ENCODE peak calls at places on chromosomes 2 and 18, in four cellular contexts. One of them, this sample, is unnamed.

GRCh38 chr2:26640781-26641564 is at the start of gene CIB4:
- DNase-seq in transverse colon: no peak
- DNase-seq in spleen: no peak
- DNase-seq in H1: no peak
- DNase-seq in this sample: peak; percentile 38

GRCh38 chr2:217857624-217858506 is 144.9 kb downstream of the TNS1 start:
- DNase-seq in transverse colon: no peak
- DNase-seq in spleen: peak; percentile 66
- DNase-seq in H1: no peak
- DNase-seq in this sample: no peak

GRCh38 chr2:167943877-167944276 is 303.5 kb downstream of the STK39 start:
- DNase-seq in transverse colon: no peak
- DNase-seq in spleen: no peak
- DNase-seq in H1: no peak
- DNase-seq in this sample: no peak

GRCh38 chr2:7674606-7675005 is 757.4 kb downstream of the RNF144A start:
- DNase-seq in transverse colon: no peak
- DNase-seq in spleen: no peak
- DNase-seq in H1: no peak
- DNase-seq in this sample: no peak

GRCh38 chr2:106584304-106584954 is 97.3 kb downstream of the CD8B2 start:
- DNase-seq in transverse colon: no peak
- DNase-seq in spleen: no peak
- DNase-seq in H1: no peak
- DNase-seq in this sample: no peak

GRCh38 chr2:224400886-224401632 is 848 bp downstream of the FAM124B start:
- DNase-seq in transverse colon: no peak
- DNase-seq in spleen: no peak
- DNase-seq in H1: no peak
- DNase-seq in this sample: no peak

GRCh38 chr2:160010361-160011145 is 51.9 kb downstream of the PLA2R1 start:
- DNase-seq in transverse colon: no peak
- DNase-seq in spleen: no peak
- DNase-seq in H1: no peak
- DNase-seq in this sample: no peak

GRCh38 chr18:50662177-50662576 is 102.3 kb downstream of the MAPK4 start:
- DNase-seq in transverse colon: no peak
- DNase-seq in spleen: no peak
- DNase-seq in H1: no peak
- DNase-seq in this sample: no peak

GRCh38 chr2:203534486-203535077 is 519 bp downstream of the RAPH1 start:
- DNase-seq in transverse colon: peak; percentile 47
- DNase-seq in spleen: peak; percentile 81
- DNase-seq in H1: no peak
- DNase-seq in this sample: no peak

GRCh38 chr2:70525032-70525431 is 28.6 kb downstream of the TGFA start:
- DNase-seq in transverse colon: peak; percentile 65
- DNase-seq in spleen: no peak
- DNase-seq in H1: no peak
- DNase-seq in this sample: no peak

GRCh38 chr18:47334966-47335365 is 83.5 kb upstream of the SKOR2 start:
- DNase-seq in transverse colon: no peak
- DNase-seq in spleen: no peak
- DNase-seq in H1: no peak
- DNase-seq in this sample: no peak

GRCh38 chr2:2834105-2834504 is 503.0 kb upstream of the MYT1L start:
- DNase-seq in transverse colon: no peak
- DNase-seq in spleen: peak; percentile 45
- DNase-seq in H1: no peak
- DNase-seq in this sample: no peak

GRCh38 chr2:57947398-57947797 is 99.2 kb upstream of the VRK2 start:
- DNase-seq in transverse colon: no peak
- DNase-seq in spleen: no peak
- DNase-seq in H1: no peak
- DNase-seq in this sample: no peak

GRCh38 chr2:40457846-40458245 is 6.0 kb upstream of the SLC8A1 start:
- DNase-seq in transverse colon: no peak
- DNase-seq in spleen: no peak
- DNase-seq in H1: no peak
- DNase-seq in this sample: no peak

GRCh38 chr2:122061206-122061605 is 305.8 kb downstream of the TSN start:
- DNase-seq in transverse colon: no peak
- DNase-seq in spleen: no peak
- DNase-seq in H1: no peak
- DNase-seq in this sample: no peak

GRCh38 chr2:86249843-86250402 is 50.7 kb downstream of the MRPL35 start:
- DNase-seq in transverse colon: peak; percentile 54
- DNase-seq in spleen: no peak
- DNase-seq in H1: no peak
- DNase-seq in this sample: no peak

GRCh38 chr2:234823877-234824376 is 127.9 kb upstream of the SH3BP4 start:
- DNase-seq in transverse colon: no peak
- DNase-seq in spleen: no peak
- DNase-seq in H1: no peak
- DNase-seq in this sample: no peak

GRCh38 chr2:75456825-75457224 is 103.9 kb downstream of the EVA1A start:
- DNase-seq in transverse colon: no peak
- DNase-seq in spleen: no peak
- DNase-seq in H1: no peak
- DNase-seq in this sample: no peak

GRCh38 chr2:10101491-10101890 is 21.0 kb upstream of the RRM2 start:
- DNase-seq in transverse colon: no peak
- DNase-seq in spleen: no peak
- DNase-seq in H1: no peak
- DNase-seq in this sample: no peak

GRCh38 chr2:211281430-211282073 is 725.2 kb downstream of the CPS1 start:
- DNase-seq in transverse colon: no peak
- DNase-seq in spleen: no peak
- DNase-seq in H1: peak; percentile 1
- DNase-seq in this sample: no peak

GRCh38 chr2:230938098-230938497 is 13.1 kb upstream of the GPR55 start:
- DNase-seq in transverse colon: no peak
- DNase-seq in spleen: no peak
- DNase-seq in H1: no peak
- DNase-seq in this sample: no peak

GRCh38 chr2:124025896-124026295 is 809 bp downstream of the CNTNAP5 start:
- DNase-seq in transverse colon: no peak
- DNase-seq in spleen: no peak
- DNase-seq in H1: no peak
- DNase-seq in this sample: no peak

GRCh38 chr2:121376851-121377250 is 91.8 kb upstream of the TFCP2L1 start:
- DNase-seq in transverse colon: no peak
- DNase-seq in spleen: no peak
- DNase-seq in H1: no peak
- DNase-seq in this sample: no peak

GRCh38 chr18:48326901-48327675 is 82.1 kb downstream of the ZBTB7C start:
- DNase-seq in transverse colon: no peak
- DNase-seq in spleen: peak; percentile 48
- DNase-seq in H1: no peak
- DNase-seq in this sample: no peak

GRCh38 chr2:64910972-64911433 is 78.2 kb upstream of the SLC1A4 start:
- DNase-seq in transverse colon: no peak
- DNase-seq in spleen: no peak
- DNase-seq in H1: no peak
- DNase-seq in this sample: no peak

GRCh38 chr18:51614033-51614432 is 416.6 kb upstream of the MEX3C start:
- DNase-seq in transverse colon: no peak
- DNase-seq in spleen: no peak
- DNase-seq in H1: no peak
- DNase-seq in this sample: no peak

GRCh38 chr2:25301453-25302352 is 40.0 kb downstream of the DNMT3A start:
- DNase-seq in transverse colon: peak; percentile 34
- DNase-seq in spleen: no peak
- DNase-seq in H1: no peak
- DNase-seq in this sample: no peak

GRCh38 chr2:12169721-12170120 is 423.3 kb downstream of the LPIN1 start:
- DNase-seq in transverse colon: peak; percentile 13
- DNase-seq in spleen: no peak
- DNase-seq in H1: no peak
- DNase-seq in this sample: no peak

GRCh38 chr2:98558852-98559530 is 49.3 kb downstream of the COA5 start:
- DNase-seq in transverse colon: no peak
- DNase-seq in spleen: peak; percentile 24
- DNase-seq in H1: no peak
- DNase-seq in this sample: no peak

GRCh38 chr2:98559581-98559980 is 48.7 kb downstream of the COA5 start:
- DNase-seq in transverse colon: no peak
- DNase-seq in spleen: no peak
- DNase-seq in H1: no peak
- DNase-seq in this sample: no peak

GRCh38 chr2:98561018-98561417 is 47.3 kb downstream of the COA5 start:
- DNase-seq in transverse colon: no peak
- DNase-seq in spleen: no peak
- DNase-seq in H1: no peak
- DNase-seq in this sample: no peak

GRCh38 chr2:98561902-98562695 is 46.2 kb downstream of the COA5 start:
- DNase-seq in transverse colon: no peak
- DNase-seq in spleen: no peak
- DNase-seq in H1: no peak
- DNase-seq in this sample: no peak

GRCh38 chr2:98560256-98560771 is 48.0 kb downstream of the COA5 start:
- DNase-seq in transverse colon: no peak
- DNase-seq in spleen: no peak
- DNase-seq in H1: no peak
- DNase-seq in this sample: no peak
- TF ChIP-seq POLR2AphosphoS5 in transverse colon: no peak
- TF ChIP-seq POLR2AphosphoS5 in spleen: no peak
- TF ChIP-seq POLR2AphosphoS5 in H1: no peak
- TF ChIP-seq POLR2AphosphoS5 in this sample: no peak

GRCh38 chr18:65852273-65852672 is 101.5 kb downstream of the CDH7 start:
- DNase-seq in transverse colon: no peak
- DNase-seq in spleen: no peak
- DNase-seq in H1: no peak
- DNase-seq in this sample: no peak
- TF ChIP-seq POLR2AphosphoS5 in transverse colon: no peak
- TF ChIP-seq POLR2AphosphoS5 in spleen: no peak
- TF ChIP-seq POLR2AphosphoS5 in H1: no peak
- TF ChIP-seq POLR2AphosphoS5 in this sample: no peak

DNA sequence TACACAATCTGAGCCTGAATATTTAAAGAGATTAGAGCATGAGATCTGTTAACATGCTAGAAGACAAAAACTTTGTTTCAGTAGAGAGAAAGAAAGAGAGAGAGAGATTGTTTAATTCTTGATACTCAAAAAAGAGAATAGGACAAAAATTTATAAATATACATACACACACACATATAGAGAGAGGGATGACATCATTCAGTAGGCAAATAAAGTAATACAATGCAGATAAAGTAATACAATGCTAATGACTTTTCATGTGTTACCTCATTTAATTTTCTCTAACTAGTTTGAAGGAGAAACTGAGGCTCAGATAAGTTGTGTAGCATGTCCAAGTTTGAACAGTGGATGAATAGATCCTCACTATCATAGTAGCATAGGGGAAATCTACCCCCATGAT is 286.4 kb downstream of the CMPK2 start:
- DNase-seq in transverse colon: no peak
- DNase-seq in spleen: no peak
- DNase-seq in H1: no peak
- DNase-seq in this sample: no peak
- TF ChIP-seq POLR2AphosphoS5 in transverse colon: no peak
- TF ChIP-seq POLR2AphosphoS5 in spleen: no peak
- TF ChIP-seq POLR2AphosphoS5 in H1: no peak
- TF ChIP-seq POLR2AphosphoS5 in this sample: no peak

DNA sequence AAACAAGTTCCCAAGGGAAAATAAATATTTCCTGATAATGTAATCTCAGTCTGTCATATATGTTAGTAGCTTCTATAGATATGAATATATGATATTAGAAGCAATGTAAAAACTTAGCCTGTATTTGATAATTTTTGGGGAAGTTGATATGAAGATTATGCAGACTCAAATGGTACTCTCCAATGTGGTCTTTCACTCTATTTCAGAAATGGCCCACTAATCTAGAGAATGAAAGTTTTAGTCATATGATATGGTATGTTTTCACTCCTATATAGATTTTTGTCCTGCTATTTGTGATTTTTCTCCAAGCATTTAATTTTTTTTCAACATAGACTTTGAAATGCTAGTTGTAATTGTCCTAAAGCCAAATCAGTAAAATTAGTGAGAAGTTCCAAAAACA is 236.7 kb upstream of the BOD1L2 start:
- DNase-seq in transverse colon: no peak
- DNase-seq in spleen: no peak
- DNase-seq in H1: no peak
- DNase-seq in this sample: no peak
- TF ChIP-seq POLR2AphosphoS5 in transverse colon: no peak
- TF ChIP-seq POLR2AphosphoS5 in spleen: no peak
- TF ChIP-seq POLR2AphosphoS5 in H1: no peak
- TF ChIP-seq POLR2AphosphoS5 in this sample: no peak

GRCh38 chr18:11986061-11986460 is 4.8 kb downstream of the IMPA2 start:
- DNase-seq in transverse colon: no peak
- DNase-seq in spleen: no peak
- DNase-seq in H1: no peak
- DNase-seq in this sample: peak; percentile 45

GRCh38 chr18:11985532-11985931 is 4.2 kb downstream of the IMPA2 start:
- DNase-seq in transverse colon: no peak
- DNase-seq in spleen: no peak
- DNase-seq in H1: no peak
- DNase-seq in this sample: no peak

GRCh38 chr18:11989966-11990380 is 8.7 kb downstream of the IMPA2 start:
- DNase-seq in transverse colon: no peak
- DNase-seq in spleen: peak; percentile 59
- DNase-seq in H1: no peak
- DNase-seq in this sample: peak; percentile 63

GRCh38 chr18:11989174-11989573 is 7.9 kb downstream of the IMPA2 start:
- DNase-seq in transverse colon: peak; percentile 35
- DNase-seq in spleen: peak; percentile 64
- DNase-seq in H1: no peak
- DNase-seq in this sample: no peak

GRCh38 chr18:11987527-11987926 is 6.2 kb downstream of the IMPA2 start:
- DNase-seq in transverse colon: no peak
- DNase-seq in spleen: no peak
- DNase-seq in H1: no peak
- DNase-seq in this sample: no peak
- TF ChIP-seq POLR2AphosphoS5 in transverse colon: no peak
- TF ChIP-seq POLR2AphosphoS5 in spleen: no peak
- TF ChIP-seq POLR2AphosphoS5 in H1: no peak
- TF ChIP-seq POLR2AphosphoS5 in this sample: no peak

GRCh38 chr2:79686884-79687283 is 174.0 kb downstream of the CTNNA2 start:
- DNase-seq in transverse colon: no peak
- DNase-seq in spleen: no peak
- DNase-seq in H1: no peak
- DNase-seq in this sample: no peak
- TF ChIP-seq POLR2AphosphoS5 in transverse colon: no peak
- TF ChIP-seq POLR2AphosphoS5 in spleen: no peak
- TF ChIP-seq POLR2AphosphoS5 in H1: no peak
- TF ChIP-seq POLR2AphosphoS5 in this sample: no peak

DNA sequence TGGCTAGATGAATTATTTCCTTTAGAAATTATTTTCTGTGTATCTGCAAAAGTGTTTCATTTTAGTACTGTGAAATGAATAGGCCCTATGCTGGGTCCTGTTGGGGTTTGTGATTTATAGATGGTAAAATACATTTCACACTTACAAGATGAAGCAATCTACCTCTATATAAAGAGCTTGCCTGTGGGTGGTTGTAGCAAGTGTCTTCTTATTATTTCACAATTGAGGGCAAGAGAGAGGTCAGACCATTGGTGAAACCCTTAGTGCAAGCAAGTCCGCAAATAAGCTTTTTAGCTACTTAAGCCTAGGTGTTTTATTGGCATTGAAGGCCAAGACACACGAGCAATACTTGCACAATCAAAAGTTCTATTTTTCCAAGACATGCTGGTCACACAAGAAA is 153.1 kb downstream of the FMNL2 start:
- DNase-seq in transverse colon: no peak
- DNase-seq in spleen: no peak
- DNase-seq in H1: no peak
- DNase-seq in this sample: no peak
- TF ChIP-seq POLR2AphosphoS5 in transverse colon: no peak
- TF ChIP-seq POLR2AphosphoS5 in spleen: no peak
- TF ChIP-seq POLR2AphosphoS5 in H1: no peak
- TF ChIP-seq POLR2AphosphoS5 in this sample: no peak

This sample was measured in suprapubic skin.